ENCODE peak calls at places on chromosomes 5 and 9, in nine cellular contexts. One of them, this sample, is unnamed.

GRCh38 chr9:77810047-77810446 is 161.9 kb upstream of the GNA14 start:
- DNase-seq in progenitor cell of endocrine pancreas: no peak
- DNase-seq in GM13977: no peak
- DNase-seq in astrocyte of the spinal cord: no peak
- DNase-seq in PC-3: no peak
- DNase-seq in bronchial epithelial cell: no peak
- DNase-seq in type B pancreatic cell: no peak
- DNase-seq in osteocyte: no peak
- DNase-seq in CD8-positive, alpha-beta T cell: no peak
- DNase-seq in this sample: no peak

GRCh38 chr5:137313526-137314175 is 185.5 kb downstream of the SPOCK1 start:
- DNase-seq in GM13977: no peak
- DNase-seq in PC-3: no peak
- DNase-seq in astrocyte of the spinal cord: no peak
- DNase-seq in CD8-positive, alpha-beta T cell: no peak
- DNase-seq in bronchial epithelial cell: no peak
- DNase-seq in progenitor cell of endocrine pancreas: no peak
- DNase-seq in osteocyte: peak; percentile 51
- DNase-seq in type B pancreatic cell: no peak
- DNase-seq in this sample: no peak

GRCh38 chr9:2116073-2116472 is 100.9 kb downstream of the SMARCA2 start:
- DNase-seq in GM13977: no peak
- DNase-seq in progenitor cell of endocrine pancreas: no peak
- DNase-seq in astrocyte of the spinal cord: no peak
- DNase-seq in PC-3: peak; percentile 40
- DNase-seq in osteocyte: no peak
- DNase-seq in CD8-positive, alpha-beta T cell: no peak
- DNase-seq in type B pancreatic cell: no peak
- DNase-seq in bronchial epithelial cell: peak; percentile 23
- DNase-seq in this sample: peak; percentile 20

GRCh38 chr5:69113851-69114250 is 20.0 kb downstream of the SLC30A5 start:
- DNase-seq in PC-3: no peak
- DNase-seq in progenitor cell of endocrine pancreas: no peak
- DNase-seq in type B pancreatic cell: no peak
- DNase-seq in osteocyte: no peak
- DNase-seq in bronchial epithelial cell: no peak
- DNase-seq in CD8-positive, alpha-beta T cell: no peak
- DNase-seq in astrocyte of the spinal cord: no peak
- DNase-seq in GM13977: no peak
- DNase-seq in this sample: no peak

GRCh38 chr5:77015938-77016569 is 14.2 kb upstream of the AGGF1 start:
- DNase-seq in PC-3: peak; percentile 62
- DNase-seq in osteocyte: no peak
- DNase-seq in bronchial epithelial cell: peak; percentile 66
- DNase-seq in type B pancreatic cell: no peak
- DNase-seq in progenitor cell of endocrine pancreas: no peak
- DNase-seq in GM13977: peak; percentile 23
- DNase-seq in CD8-positive, alpha-beta T cell: no peak
- DNase-seq in astrocyte of the spinal cord: peak; percentile 84
- DNase-seq in this sample: no peak

GRCh38 chr5:109612278-109612905 is 77.3 kb upstream of the MAN2A1 start:
- DNase-seq in progenitor cell of endocrine pancreas: no peak
- DNase-seq in astrocyte of the spinal cord: no peak
- DNase-seq in CD8-positive, alpha-beta T cell: no peak
- DNase-seq in type B pancreatic cell: no peak
- DNase-seq in osteocyte: no peak
- DNase-seq in PC-3: no peak
- DNase-seq in bronchial epithelial cell: no peak
- DNase-seq in GM13977: no peak
- DNase-seq in this sample: no peak

GRCh38 chr5:120457839-120458507 is 6.1 kb upstream of the PRR16 start:
- DNase-seq in astrocyte of the spinal cord: peak; percentile 49
- DNase-seq in progenitor cell of endocrine pancreas: peak; percentile 43
- DNase-seq in type B pancreatic cell: no peak
- DNase-seq in PC-3: peak; percentile 78
- DNase-seq in CD8-positive, alpha-beta T cell: peak; percentile 18
- DNase-seq in bronchial epithelial cell: peak; percentile 26
- DNase-seq in osteocyte: peak; percentile 88
- DNase-seq in GM13977: peak; percentile 19
- DNase-seq in this sample: peak; percentile 42

GRCh38 chr5:38816083-38817030 is 29.5 kb upstream of the OSMR start:
- DNase-seq in CD8-positive, alpha-beta T cell: no peak
- DNase-seq in astrocyte of the spinal cord: no peak
- DNase-seq in progenitor cell of endocrine pancreas: no peak
- DNase-seq in bronchial epithelial cell: peak; percentile 93
- DNase-seq in osteocyte: no peak
- DNase-seq in GM13977: no peak
- DNase-seq in PC-3: no peak
- DNase-seq in type B pancreatic cell: no peak
- DNase-seq in this sample: no peak

GRCh38 chr5:149605998-149606721 is 24.9 kb downstream of the ARHGEF37 start:
- DNase-seq in type B pancreatic cell: no peak
- DNase-seq in PC-3: peak; percentile 100
- DNase-seq in astrocyte of the spinal cord: peak; percentile 75
- DNase-seq in progenitor cell of endocrine pancreas: no peak
- DNase-seq in CD8-positive, alpha-beta T cell: no peak
- DNase-seq in GM13977: peak; percentile 62
- DNase-seq in bronchial epithelial cell: peak; percentile 100
- DNase-seq in osteocyte: no peak
- DNase-seq in this sample: peak; percentile 60

GRCh38 chr5:665541-665955 is 27.6 kb downstream of the TPPP start:
- DNase-seq in GM13977: no peak
- DNase-seq in osteocyte: no peak
- DNase-seq in progenitor cell of endocrine pancreas: no peak
- DNase-seq in type B pancreatic cell: no peak
- DNase-seq in bronchial epithelial cell: no peak
- DNase-seq in PC-3: no peak
- DNase-seq in astrocyte of the spinal cord: no peak
- DNase-seq in CD8-positive, alpha-beta T cell: no peak
- DNase-seq in this sample: no peak

GRCh38 chr5:1763960-1764605 is 35.6 kb downstream of the MRPL36 start:
- DNase-seq in astrocyte of the spinal cord: no peak
- DNase-seq in progenitor cell of endocrine pancreas: no peak
- DNase-seq in GM13977: no peak
- DNase-seq in osteocyte: peak; percentile 73
- DNase-seq in type B pancreatic cell: peak; percentile 49
- DNase-seq in CD8-positive, alpha-beta T cell: no peak
- DNase-seq in PC-3: no peak
- DNase-seq in bronchial epithelial cell: no peak
- DNase-seq in this sample: no peak
- TF ChIP-seq CTCF in astrocyte of the spinal cord: no peak
- TF ChIP-seq CTCF in progenitor cell of endocrine pancreas: no peak
- TF ChIP-seq CTCF in GM13977: no peak
- TF ChIP-seq CTCF in osteocyte: no peak
- TF ChIP-seq CTCF in type B pancreatic cell: peak; percentile 1
- TF ChIP-seq CTCF in CD8-positive, alpha-beta T cell: no peak
- TF ChIP-seq CTCF in PC-3: no peak
- TF ChIP-seq CTCF in bronchial epithelial cell: no peak
- TF ChIP-seq CTCF in this sample: no peak

DNA sequence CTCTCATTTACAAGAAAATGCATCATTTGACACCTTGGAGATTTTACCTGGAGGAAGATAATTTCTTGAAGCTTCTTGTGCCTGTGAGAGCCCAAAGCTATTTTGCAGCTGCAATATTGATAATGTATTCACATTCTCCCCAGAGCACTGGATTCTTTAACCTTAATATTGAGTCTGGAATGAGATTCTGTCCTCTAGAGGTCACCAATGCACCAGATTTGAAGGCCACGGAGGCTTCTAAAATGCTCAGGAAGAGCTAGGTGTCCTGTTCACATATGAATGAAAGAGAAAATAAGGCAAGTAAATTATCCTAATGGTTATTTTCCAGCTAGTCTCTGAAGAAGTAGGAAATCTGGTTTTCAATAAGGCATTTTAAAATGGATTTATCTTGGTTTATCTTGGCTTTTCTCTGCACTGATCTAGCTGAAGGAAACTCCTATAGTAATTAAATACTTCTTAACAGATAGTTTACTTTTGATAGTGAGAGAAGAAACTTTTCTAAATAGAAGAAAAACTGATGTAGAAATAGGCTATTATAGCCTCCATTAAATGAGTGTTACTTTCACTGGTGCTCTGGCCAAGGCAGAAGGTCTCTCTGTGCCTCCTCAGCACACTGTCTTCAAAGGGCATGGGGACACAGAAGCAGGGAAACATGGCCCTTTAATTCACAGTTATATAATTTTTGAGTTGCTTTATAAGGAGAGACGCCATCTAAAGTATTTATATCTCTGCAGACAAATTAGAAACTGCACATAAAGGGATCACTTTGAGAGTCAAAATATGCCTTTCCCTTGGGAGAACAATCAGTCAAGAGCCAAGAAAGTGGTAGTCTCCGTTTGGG is 297.0 kb upstream of the ACTBL2 start:
- DNase-seq in GM13977: peak; percentile 16
- DNase-seq in osteocyte: peak; percentile 84
- DNase-seq in PC-3: peak; percentile 83
- DNase-seq in CD8-positive, alpha-beta T cell: peak; percentile 6
- DNase-seq in bronchial epithelial cell: peak; percentile 66
- DNase-seq in type B pancreatic cell: no peak
- DNase-seq in astrocyte of the spinal cord: peak; percentile 88
- DNase-seq in progenitor cell of endocrine pancreas: no peak
- DNase-seq in this sample: peak; percentile 17
- TF ChIP-seq CTCF in GM13977: peak; percentile 53
- TF ChIP-seq CTCF in osteocyte: peak; percentile 84
- TF ChIP-seq CTCF in PC-3: peak; percentile 71
- TF ChIP-seq CTCF in CD8-positive, alpha-beta T cell: no peak
- TF ChIP-seq CTCF in bronchial epithelial cell: peak; percentile 45
- TF ChIP-seq CTCF in type B pancreatic cell: peak; percentile 82
- TF ChIP-seq CTCF in astrocyte of the spinal cord: peak; percentile 58
- TF ChIP-seq CTCF in progenitor cell of endocrine pancreas: peak; percentile 69
- TF ChIP-seq CTCF in this sample: peak; percentile 24

GRCh38 chr5:165459232-165459631 is 1953.8 kb downstream of the MAT2B start:
- DNase-seq in PC-3: no peak
- DNase-seq in bronchial epithelial cell: no peak
- DNase-seq in osteocyte: no peak
- DNase-seq in progenitor cell of endocrine pancreas: no peak
- DNase-seq in type B pancreatic cell: no peak
- DNase-seq in CD8-positive, alpha-beta T cell: no peak
- DNase-seq in GM13977: no peak
- DNase-seq in astrocyte of the spinal cord: no peak
- DNase-seq in this sample: no peak

GRCh38 chr5:165460911-165461310 is 1955.5 kb downstream of the MAT2B start:
- DNase-seq in osteocyte: no peak
- DNase-seq in type B pancreatic cell: no peak
- DNase-seq in CD8-positive, alpha-beta T cell: no peak
- DNase-seq in GM13977: no peak
- DNase-seq in bronchial epithelial cell: peak; percentile 7
- DNase-seq in PC-3: no peak
- DNase-seq in progenitor cell of endocrine pancreas: no peak
- DNase-seq in astrocyte of the spinal cord: no peak
- DNase-seq in this sample: no peak

GRCh38 chr5:165457854-165458481 is 1952.5 kb downstream of the MAT2B start:
- DNase-seq in type B pancreatic cell: no peak
- DNase-seq in PC-3: peak; percentile 29
- DNase-seq in CD8-positive, alpha-beta T cell: no peak
- DNase-seq in bronchial epithelial cell: peak; percentile 50
- DNase-seq in progenitor cell of endocrine pancreas: no peak
- DNase-seq in osteocyte: no peak
- DNase-seq in astrocyte of the spinal cord: peak; percentile 52
- DNase-seq in GM13977: no peak
- DNase-seq in this sample: no peak
- TF ChIP-seq CTCF in type B pancreatic cell: peak; percentile 79
- TF ChIP-seq CTCF in PC-3: peak; percentile 51
- TF ChIP-seq CTCF in CD8-positive, alpha-beta T cell: no peak
- TF ChIP-seq CTCF in bronchial epithelial cell: peak; percentile 71
- TF ChIP-seq CTCF in progenitor cell of endocrine pancreas: peak; percentile 76
- TF ChIP-seq CTCF in osteocyte: peak; percentile 56
- TF ChIP-seq CTCF in astrocyte of the spinal cord: peak; percentile 66
- TF ChIP-seq CTCF in GM13977: peak; percentile 65
- TF ChIP-seq CTCF in this sample: no peak

DNA sequence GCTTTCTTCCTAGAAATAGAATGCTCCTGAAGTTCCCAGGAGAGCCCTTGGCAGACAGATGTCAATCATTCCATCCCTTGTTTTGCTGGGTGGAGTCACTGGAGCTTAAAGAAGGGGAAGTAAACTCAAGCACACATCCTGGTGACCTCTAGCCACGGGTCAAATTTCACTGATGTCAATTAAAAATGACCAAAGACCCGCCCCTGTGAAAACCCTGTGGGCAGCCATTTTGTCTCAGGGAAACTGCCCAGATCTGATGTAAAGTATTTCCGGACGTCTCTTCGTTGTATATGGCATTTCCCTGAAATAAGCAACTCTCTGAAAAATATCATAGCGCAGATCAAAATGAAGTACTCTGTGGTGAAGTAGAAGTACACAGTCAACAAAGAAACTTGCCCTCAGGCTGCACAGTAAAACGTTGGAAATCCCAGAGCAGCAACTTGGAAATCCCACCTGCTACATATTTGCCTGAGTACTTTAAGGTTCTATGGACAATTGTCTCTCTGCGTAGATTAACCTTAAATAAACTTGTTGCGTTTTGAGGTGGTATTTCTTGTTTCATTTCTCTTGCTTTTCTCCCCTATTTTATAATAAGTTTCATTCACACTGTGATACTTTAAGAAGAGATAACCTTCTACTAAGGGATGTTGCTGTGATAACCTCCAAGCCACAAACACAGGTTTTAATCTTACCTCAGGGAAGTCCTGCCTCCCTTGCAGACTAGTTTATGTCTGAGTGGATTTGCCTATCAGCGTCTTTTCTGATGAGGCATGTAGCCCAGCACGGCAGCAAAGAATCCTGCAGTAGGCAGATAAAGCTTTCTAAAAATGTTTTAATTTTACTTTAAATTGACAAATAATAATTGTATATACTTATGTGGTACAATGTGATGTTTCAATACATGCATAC is 60.9 kb upstream of the PIP5K1B start:
- DNase-seq in GM13977: no peak
- DNase-seq in PC-3: no peak
- DNase-seq in progenitor cell of endocrine pancreas: no peak
- DNase-seq in bronchial epithelial cell: no peak
- DNase-seq in osteocyte: no peak
- DNase-seq in CD8-positive, alpha-beta T cell: no peak
- DNase-seq in astrocyte of the spinal cord: no peak
- DNase-seq in type B pancreatic cell: no peak
- DNase-seq in this sample: peak; percentile 38
- TF ChIP-seq CTCF in GM13977: no peak
- TF ChIP-seq CTCF in PC-3: no peak
- TF ChIP-seq CTCF in progenitor cell of endocrine pancreas: no peak
- TF ChIP-seq CTCF in bronchial epithelial cell: no peak
- TF ChIP-seq CTCF in osteocyte: no peak
- TF ChIP-seq CTCF in CD8-positive, alpha-beta T cell: no peak
- TF ChIP-seq CTCF in astrocyte of the spinal cord: no peak
- TF ChIP-seq CTCF in type B pancreatic cell: no peak
- TF ChIP-seq CTCF in this sample: no peak

DNA sequence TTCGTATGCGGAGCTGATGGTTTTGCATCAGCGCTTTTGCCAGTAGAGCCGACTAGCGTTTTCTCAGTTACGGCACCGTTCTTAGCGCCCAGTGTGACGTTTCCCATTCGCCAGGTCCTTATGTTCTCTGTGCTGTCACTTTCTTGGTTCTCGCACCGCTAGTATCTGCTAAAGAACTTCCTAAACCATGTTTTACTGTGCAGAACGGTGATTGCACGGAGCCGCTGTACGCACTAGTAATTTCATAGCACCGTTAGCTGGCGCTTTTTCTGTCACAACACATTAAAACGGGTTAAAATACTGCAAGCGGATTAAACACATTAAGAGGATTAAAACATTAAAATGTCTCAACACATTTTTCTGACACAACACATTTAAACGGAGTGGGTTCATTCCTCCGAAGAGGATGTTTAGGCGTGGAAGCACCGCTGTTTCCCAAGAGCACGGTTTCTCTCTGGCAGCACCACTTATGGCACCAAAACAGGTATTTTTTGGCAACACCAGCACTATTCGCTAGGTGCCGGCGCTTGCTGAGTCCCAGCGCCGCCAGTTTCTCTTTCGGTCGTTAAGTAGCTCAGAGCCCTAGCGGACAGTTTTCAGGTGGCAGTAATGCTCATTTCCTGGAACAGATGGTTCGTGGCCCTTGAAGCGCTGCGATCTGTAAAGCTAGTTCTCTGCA is 20.4 kb downstream of the ANXA2R start:
- DNase-seq in osteocyte: peak; percentile 89
- DNase-seq in bronchial epithelial cell: peak; percentile 71
- DNase-seq in PC-3: peak; percentile 97
- DNase-seq in astrocyte of the spinal cord: peak; percentile 90
- DNase-seq in CD8-positive, alpha-beta T cell: peak; percentile 80
- DNase-seq in type B pancreatic cell: no peak
- DNase-seq in progenitor cell of endocrine pancreas: no peak
- DNase-seq in GM13977: peak; percentile 66
- DNase-seq in this sample: peak; percentile 75
- TF ChIP-seq CTCF in osteocyte: peak; percentile 56
- TF ChIP-seq CTCF in bronchial epithelial cell: peak; percentile 62
- TF ChIP-seq CTCF in PC-3: peak; percentile 67
- TF ChIP-seq CTCF in astrocyte of the spinal cord: peak; percentile 55
- TF ChIP-seq CTCF in CD8-positive, alpha-beta T cell: peak; percentile 71
- TF ChIP-seq CTCF in type B pancreatic cell: peak; percentile 73
- TF ChIP-seq CTCF in progenitor cell of endocrine pancreas: peak; percentile 63
- TF ChIP-seq CTCF in GM13977: peak; percentile 36
- TF ChIP-seq CTCF in this sample: peak; percentile 32